ENCODE peak calls at places on chromosomes 6 and 20, in eight cellular contexts. One of them, this sample, is unnamed.

GRCh38 chr6:129102741-129103140 is 219.8 kb downstream of the LAMA2 start:
- DNase-seq in gastrocnemius medialis: peak
- DNase-seq in RKO: no peak
- DNase-seq in GM03348: no peak
- DNase-seq in naive B cell: no peak
- DNase-seq in NCI-H1105 treated with DMSO at 0.1 percent for 48 hours: no peak
- DNase-seq in nephron progenitor cell: no peak
- DNase-seq in non-pigmented ciliary epithelial cell: no peak
- DNase-seq in this sample: no peak

GRCh38 chr6:8392569-8392968 is 42.8 kb downstream of the SLC35B3 start:
- DNase-seq in gastrocnemius medialis: no peak
- DNase-seq in RKO: no peak
- DNase-seq in GM03348: no peak
- DNase-seq in naive B cell: no peak
- DNase-seq in NCI-H1105 treated with DMSO at 0.1 percent for 48 hours: no peak
- DNase-seq in nephron progenitor cell: no peak
- DNase-seq in non-pigmented ciliary epithelial cell: no peak
- DNase-seq in this sample: no peak

GRCh38 chr6:169589699-169590257 is 112.1 kb downstream of the WDR27 start:
- DNase-seq in gastrocnemius medialis: no peak
- DNase-seq in RKO: no peak
- DNase-seq in GM03348: peak
- DNase-seq in naive B cell: peak
- DNase-seq in NCI-H1105 treated with DMSO at 0.1 percent for 48 hours: peak
- DNase-seq in nephron progenitor cell: no peak
- DNase-seq in non-pigmented ciliary epithelial cell: peak
- DNase-seq in this sample: no peak

GRCh38 chr6:118959903-118960302 is 24.9 kb upstream of the MCM9 start:
- DNase-seq in gastrocnemius medialis: no peak
- DNase-seq in RKO: no peak
- DNase-seq in GM03348: no peak
- DNase-seq in naive B cell: no peak
- DNase-seq in NCI-H1105 treated with DMSO at 0.1 percent for 48 hours: no peak
- DNase-seq in nephron progenitor cell: no peak
- DNase-seq in non-pigmented ciliary epithelial cell: no peak
- DNase-seq in this sample: no peak

GRCh38 chr6:54070025-54070424 is 41.2 kb upstream of the MLIP start:
- DNase-seq in gastrocnemius medialis: no peak
- DNase-seq in RKO: no peak
- DNase-seq in GM03348: no peak
- DNase-seq in naive B cell: no peak
- DNase-seq in NCI-H1105 treated with DMSO at 0.1 percent for 48 hours: no peak
- DNase-seq in nephron progenitor cell: no peak
- DNase-seq in non-pigmented ciliary epithelial cell: no peak
- DNase-seq in this sample: no peak

GRCh38 chr6:131191590-131191989 is 56.3 kb downstream of the AKAP7 start:
- DNase-seq in gastrocnemius medialis: no peak
- DNase-seq in RKO: no peak
- DNase-seq in GM03348: no peak
- DNase-seq in naive B cell: no peak
- DNase-seq in NCI-H1105 treated with DMSO at 0.1 percent for 48 hours: no peak
- DNase-seq in nephron progenitor cell: no peak
- DNase-seq in non-pigmented ciliary epithelial cell: no peak
- DNase-seq in this sample: no peak

GRCh38 chr6:82877213-82878195 is 188.1 kb downstream of the UBE3D start:
- DNase-seq in gastrocnemius medialis: no peak
- DNase-seq in RKO: no peak
- DNase-seq in GM03348: no peak
- DNase-seq in naive B cell: no peak
- DNase-seq in NCI-H1105 treated with DMSO at 0.1 percent for 48 hours: no peak
- DNase-seq in nephron progenitor cell: no peak
- DNase-seq in non-pigmented ciliary epithelial cell: no peak
- DNase-seq in this sample: no peak

GRCh38 chr20:48066256-48066655 is 281.0 kb upstream of the SULF2 start:
- DNase-seq in gastrocnemius medialis: no peak
- DNase-seq in RKO: no peak
- DNase-seq in GM03348: no peak
- DNase-seq in naive B cell: no peak
- DNase-seq in NCI-H1105 treated with DMSO at 0.1 percent for 48 hours: no peak
- DNase-seq in nephron progenitor cell: no peak
- DNase-seq in non-pigmented ciliary epithelial cell: no peak
- DNase-seq in this sample: no peak

GRCh38 chr20:18101125-18101820 is 36.4 kb upstream of the KAT14 start:
- DNase-seq in gastrocnemius medialis: no peak
- DNase-seq in RKO: no peak
- DNase-seq in GM03348: no peak
- DNase-seq in naive B cell: no peak
- DNase-seq in NCI-H1105 treated with DMSO at 0.1 percent for 48 hours: no peak
- DNase-seq in nephron progenitor cell: no peak
- DNase-seq in non-pigmented ciliary epithelial cell: no peak
- DNase-seq in this sample: no peak

GRCh38 chr20:39789411-39789810 is 827.3 kb downstream of the DHX35 start:
- DNase-seq in gastrocnemius medialis: no peak
- DNase-seq in RKO: no peak
- DNase-seq in GM03348: no peak
- DNase-seq in naive B cell: no peak
- DNase-seq in NCI-H1105 treated with DMSO at 0.1 percent for 48 hours: no peak
- DNase-seq in nephron progenitor cell: no peak
- DNase-seq in non-pigmented ciliary epithelial cell: no peak
- DNase-seq in this sample: no peak

GRCh38 chr6:128807577-128807976 is 75.4 kb upstream of the LAMA2 start:
- DNase-seq in gastrocnemius medialis: no peak
- DNase-seq in RKO: peak
- DNase-seq in GM03348: peak
- DNase-seq in naive B cell: no peak
- DNase-seq in NCI-H1105 treated with DMSO at 0.1 percent for 48 hours: peak
- DNase-seq in nephron progenitor cell: no peak
- DNase-seq in non-pigmented ciliary epithelial cell: peak
- DNase-seq in this sample: no peak

GRCh38 chr20:24751551-24751950 is 197.5 kb upstream of the CST7 start:
- DNase-seq in gastrocnemius medialis: no peak
- DNase-seq in RKO: no peak
- DNase-seq in GM03348: no peak
- DNase-seq in naive B cell: no peak
- DNase-seq in NCI-H1105 treated with DMSO at 0.1 percent for 48 hours: no peak
- DNase-seq in nephron progenitor cell: no peak
- DNase-seq in non-pigmented ciliary epithelial cell: no peak
- DNase-seq in this sample: no peak

GRCh38 chr6:125810435-125810834 is 19.7 kb downstream of the NCOA7 start:
- DNase-seq in gastrocnemius medialis: no peak
- DNase-seq in RKO: no peak
- DNase-seq in GM03348: no peak
- DNase-seq in naive B cell: no peak
- DNase-seq in NCI-H1105 treated with DMSO at 0.1 percent for 48 hours: peak
- DNase-seq in nephron progenitor cell: no peak
- DNase-seq in non-pigmented ciliary epithelial cell: no peak
- DNase-seq in this sample: no peak

GRCh38 chr6:111427341-111428116 is 55.5 kb downstream of the REV3L start:
- DNase-seq in gastrocnemius medialis: no peak
- DNase-seq in RKO: peak
- DNase-seq in GM03348: peak
- DNase-seq in naive B cell: no peak
- DNase-seq in NCI-H1105 treated with DMSO at 0.1 percent for 48 hours: no peak
- DNase-seq in nephron progenitor cell: no peak
- DNase-seq in non-pigmented ciliary epithelial cell: peak
- DNase-seq in this sample: no peak

GRCh38 chr6:128339635-128340436 is 180.6 kb downstream of the PTPRK start:
- DNase-seq in gastrocnemius medialis: no peak
- DNase-seq in RKO: no peak
- DNase-seq in GM03348: no peak
- DNase-seq in naive B cell: no peak
- DNase-seq in NCI-H1105 treated with DMSO at 0.1 percent for 48 hours: no peak
- DNase-seq in nephron progenitor cell: no peak
- DNase-seq in non-pigmented ciliary epithelial cell: no peak
- DNase-seq in this sample: no peak